ENCODE peak calls at places on chromosomes 3 and 15, in seven cellular contexts. One of them, this sample, is unnamed.

GRCh38 chr3:46844397-46844796 is 18.8 kb downstream of the MYL3 start:
- DNase-seq in activated naive CD8-positive, alpha-beta T cell treated with anti-CD3 and anti-CD28 coated beads for 36 hours: no peak
- DNase-seq in fibroblast of pulmonary artery: no peak
- DNase-seq in mesothelial cell of epicardium: no peak
- DNase-seq in stimulated activated CD8-positive, alpha-beta memory T cell treated with anti-CD3 and anti-CD28 coated beads, Interleukin-15, amount 100 ng/mL, for 1 hour: no peak
- DNase-seq in glomerular endothelial cell: no peak
- DNase-seq in activated T-cell treated with anti-CD3 and anti-CD28 coated beads, Interleukin-2, amount 50 U/mL, for 24 hours: peak
- DNase-seq in this sample: no peak

GRCh38 chr3:45595364-45596154 is 1.0 kb downstream of the LIMD1 start:
- DNase-seq in stimulated activated CD8-positive, alpha-beta memory T cell treated with anti-CD3 and anti-CD28 coated beads, Interleukin-15, amount 100 ng/mL, for 1 hour: no peak
- DNase-seq in mesothelial cell of epicardium: no peak
- DNase-seq in fibroblast of pulmonary artery: no peak
- DNase-seq in activated naive CD8-positive, alpha-beta T cell treated with anti-CD3 and anti-CD28 coated beads for 36 hours: no peak
- DNase-seq in glomerular endothelial cell: no peak
- DNase-seq in activated T-cell treated with anti-CD3 and anti-CD28 coated beads, Interleukin-2, amount 50 U/mL, for 24 hours: no peak
- DNase-seq in this sample: no peak

GRCh38 chr3:99394831-99395733 is 243.3 kb upstream of the COL8A1 start:
- DNase-seq in mesothelial cell of epicardium: no peak
- DNase-seq in activated naive CD8-positive, alpha-beta T cell treated with anti-CD3 and anti-CD28 coated beads for 36 hours: no peak
- DNase-seq in stimulated activated CD8-positive, alpha-beta memory T cell treated with anti-CD3 and anti-CD28 coated beads, Interleukin-15, amount 100 ng/mL, for 1 hour: no peak
- DNase-seq in glomerular endothelial cell: no peak
- DNase-seq in activated T-cell treated with anti-CD3 and anti-CD28 coated beads, Interleukin-2, amount 50 U/mL, for 24 hours: no peak
- DNase-seq in fibroblast of pulmonary artery: peak
- DNase-seq in this sample: no peak

GRCh38 chr15:28989239-28989830 is 103.6 kb downstream of the APBA2 start:
- DNase-seq in stimulated activated CD8-positive, alpha-beta memory T cell treated with anti-CD3 and anti-CD28 coated beads, Interleukin-15, amount 100 ng/mL, for 1 hour: no peak
- DNase-seq in glomerular endothelial cell: no peak
- DNase-seq in activated T-cell treated with anti-CD3 and anti-CD28 coated beads, Interleukin-2, amount 50 U/mL, for 24 hours: no peak
- DNase-seq in fibroblast of pulmonary artery: no peak
- DNase-seq in activated naive CD8-positive, alpha-beta T cell treated with anti-CD3 and anti-CD28 coated beads for 36 hours: peak
- DNase-seq in mesothelial cell of epicardium: no peak
- DNase-seq in this sample: no peak

GRCh38 chr3:11558002-11558401 is 85.7 kb downstream of the VGLL4 start:
- DNase-seq in fibroblast of pulmonary artery: peak
- DNase-seq in mesothelial cell of epicardium: no peak
- DNase-seq in stimulated activated CD8-positive, alpha-beta memory T cell treated with anti-CD3 and anti-CD28 coated beads, Interleukin-15, amount 100 ng/mL, for 1 hour: no peak
- DNase-seq in glomerular endothelial cell: no peak
- DNase-seq in activated T-cell treated with anti-CD3 and anti-CD28 coated beads, Interleukin-2, amount 50 U/mL, for 24 hours: no peak
- DNase-seq in activated naive CD8-positive, alpha-beta T cell treated with anti-CD3 and anti-CD28 coated beads for 36 hours: no peak
- DNase-seq in this sample: no peak

GRCh38 chr3:49609815-49610214 is 55.5 kb downstream of the BSN start:
- DNase-seq in activated T-cell treated with anti-CD3 and anti-CD28 coated beads, Interleukin-2, amount 50 U/mL, for 24 hours: no peak
- DNase-seq in activated naive CD8-positive, alpha-beta T cell treated with anti-CD3 and anti-CD28 coated beads for 36 hours: no peak
- DNase-seq in glomerular endothelial cell: no peak
- DNase-seq in fibroblast of pulmonary artery: no peak
- DNase-seq in mesothelial cell of epicardium: no peak
- DNase-seq in stimulated activated CD8-positive, alpha-beta memory T cell treated with anti-CD3 and anti-CD28 coated beads, Interleukin-15, amount 100 ng/mL, for 1 hour: no peak
- DNase-seq in this sample: no peak

GRCh38 chr3:108296239-108296638 is at the start of gene HHLA2:
- DNase-seq in stimulated activated CD8-positive, alpha-beta memory T cell treated with anti-CD3 and anti-CD28 coated beads, Interleukin-15, amount 100 ng/mL, for 1 hour: no peak
- DNase-seq in activated naive CD8-positive, alpha-beta T cell treated with anti-CD3 and anti-CD28 coated beads for 36 hours: peak
- DNase-seq in activated T-cell treated with anti-CD3 and anti-CD28 coated beads, Interleukin-2, amount 50 U/mL, for 24 hours: no peak
- DNase-seq in glomerular endothelial cell: no peak
- DNase-seq in fibroblast of pulmonary artery: no peak
- DNase-seq in mesothelial cell of epicardium: no peak
- DNase-seq in this sample: no peak

GRCh38 chr15:40128746-40129660 is 20.3 kb upstream of the BMF start:
- DNase-seq in glomerular endothelial cell: no peak
- DNase-seq in activated T-cell treated with anti-CD3 and anti-CD28 coated beads, Interleukin-2, amount 50 U/mL, for 24 hours: no peak
- DNase-seq in stimulated activated CD8-positive, alpha-beta memory T cell treated with anti-CD3 and anti-CD28 coated beads, Interleukin-15, amount 100 ng/mL, for 1 hour: no peak
- DNase-seq in mesothelial cell of epicardium: no peak
- DNase-seq in fibroblast of pulmonary artery: no peak
- DNase-seq in activated naive CD8-positive, alpha-beta T cell treated with anti-CD3 and anti-CD28 coated beads for 36 hours: no peak
- DNase-seq in this sample: no peak

GRCh38 chr15:39704684-39705083 is 78.0 kb downstream of the FSIP1 start:
- DNase-seq in mesothelial cell of epicardium: no peak
- DNase-seq in activated T-cell treated with anti-CD3 and anti-CD28 coated beads, Interleukin-2, amount 50 U/mL, for 24 hours: no peak
- DNase-seq in stimulated activated CD8-positive, alpha-beta memory T cell treated with anti-CD3 and anti-CD28 coated beads, Interleukin-15, amount 100 ng/mL, for 1 hour: no peak
- DNase-seq in activated naive CD8-positive, alpha-beta T cell treated with anti-CD3 and anti-CD28 coated beads for 36 hours: no peak
- DNase-seq in glomerular endothelial cell: no peak
- DNase-seq in fibroblast of pulmonary artery: peak
- DNase-seq in this sample: no peak

GRCh38 chr15:49045691-49046112 is 544 bp downstream of the SECISBP2L start:
- DNase-seq in activated T-cell treated with anti-CD3 and anti-CD28 coated beads, Interleukin-2, amount 50 U/mL, for 24 hours: no peak
- DNase-seq in stimulated activated CD8-positive, alpha-beta memory T cell treated with anti-CD3 and anti-CD28 coated beads, Interleukin-15, amount 100 ng/mL, for 1 hour: no peak
- DNase-seq in fibroblast of pulmonary artery: peak
- DNase-seq in glomerular endothelial cell: no peak
- DNase-seq in activated naive CD8-positive, alpha-beta T cell treated with anti-CD3 and anti-CD28 coated beads for 36 hours: no peak
- DNase-seq in mesothelial cell of epicardium: no peak
- DNase-seq in this sample: no peak

GRCh38 chr3:160661660-160662059 is 15.3 kb upstream of the ARL14 start:
- DNase-seq in fibroblast of pulmonary artery: no peak
- DNase-seq in stimulated activated CD8-positive, alpha-beta memory T cell treated with anti-CD3 and anti-CD28 coated beads, Interleukin-15, amount 100 ng/mL, for 1 hour: no peak
- DNase-seq in activated T-cell treated with anti-CD3 and anti-CD28 coated beads, Interleukin-2, amount 50 U/mL, for 24 hours: no peak
- DNase-seq in activated naive CD8-positive, alpha-beta T cell treated with anti-CD3 and anti-CD28 coated beads for 36 hours: no peak
- DNase-seq in glomerular endothelial cell: no peak
- DNase-seq in mesothelial cell of epicardium: no peak
- DNase-seq in this sample: no peak

GRCh38 chr3:108280476-108280875 is 15.9 kb upstream of the HHLA2 start:
- DNase-seq in fibroblast of pulmonary artery: no peak
- DNase-seq in activated naive CD8-positive, alpha-beta T cell treated with anti-CD3 and anti-CD28 coated beads for 36 hours: no peak
- DNase-seq in mesothelial cell of epicardium: no peak
- DNase-seq in stimulated activated CD8-positive, alpha-beta memory T cell treated with anti-CD3 and anti-CD28 coated beads, Interleukin-15, amount 100 ng/mL, for 1 hour: no peak
- DNase-seq in glomerular endothelial cell: no peak
- DNase-seq in activated T-cell treated with anti-CD3 and anti-CD28 coated beads, Interleukin-2, amount 50 U/mL, for 24 hours: no peak
- DNase-seq in this sample: no peak

GRCh38 chr15:101293122-101293521 is 1.9 kb downstream of the SNRPA1 start:
- DNase-seq in glomerular endothelial cell: no peak
- DNase-seq in activated naive CD8-positive, alpha-beta T cell treated with anti-CD3 and anti-CD28 coated beads for 36 hours: no peak
- DNase-seq in mesothelial cell of epicardium: no peak
- DNase-seq in stimulated activated CD8-positive, alpha-beta memory T cell treated with anti-CD3 and anti-CD28 coated beads, Interleukin-15, amount 100 ng/mL, for 1 hour: no peak
- DNase-seq in fibroblast of pulmonary artery: no peak
- DNase-seq in activated T-cell treated with anti-CD3 and anti-CD28 coated beads, Interleukin-2, amount 50 U/mL, for 24 hours: no peak
- DNase-seq in this sample: no peak

GRCh38 chr3:101829066-101829830 is 20.1 kb upstream of the NFKBIZ start:
- DNase-seq in stimulated activated CD8-positive, alpha-beta memory T cell treated with anti-CD3 and anti-CD28 coated beads, Interleukin-15, amount 100 ng/mL, for 1 hour: no peak
- DNase-seq in fibroblast of pulmonary artery: peak
- DNase-seq in mesothelial cell of epicardium: no peak
- DNase-seq in activated naive CD8-positive, alpha-beta T cell treated with anti-CD3 and anti-CD28 coated beads for 36 hours: peak
- DNase-seq in glomerular endothelial cell: no peak
- DNase-seq in activated T-cell treated with anti-CD3 and anti-CD28 coated beads, Interleukin-2, amount 50 U/mL, for 24 hours: peak
- DNase-seq in this sample: peak

GRCh38 chr15:42737529-42738328 is 801 bp upstream of the CDAN1 start:
- DNase-seq in fibroblast of pulmonary artery: peak
- DNase-seq in stimulated activated CD8-positive, alpha-beta memory T cell treated with anti-CD3 and anti-CD28 coated beads, Interleukin-15, amount 100 ng/mL, for 1 hour: no peak
- DNase-seq in mesothelial cell of epicardium: no peak
- DNase-seq in activated T-cell treated with anti-CD3 and anti-CD28 coated beads, Interleukin-2, amount 50 U/mL, for 24 hours: no peak
- DNase-seq in activated naive CD8-positive, alpha-beta T cell treated with anti-CD3 and anti-CD28 coated beads for 36 hours: no peak
- DNase-seq in glomerular endothelial cell: no peak
- DNase-seq in this sample: no peak

GRCh38 chr3:134796313-134797079 is 1.4 kb downstream of the EPHB1 start:
- DNase-seq in mesothelial cell of epicardium: no peak
- DNase-seq in fibroblast of pulmonary artery: no peak
- DNase-seq in activated naive CD8-positive, alpha-beta T cell treated with anti-CD3 and anti-CD28 coated beads for 36 hours: no peak
- DNase-seq in stimulated activated CD8-positive, alpha-beta memory T cell treated with anti-CD3 and anti-CD28 coated beads, Interleukin-15, amount 100 ng/mL, for 1 hour: no peak
- DNase-seq in activated T-cell treated with anti-CD3 and anti-CD28 coated beads, Interleukin-2, amount 50 U/mL, for 24 hours: no peak
- DNase-seq in glomerular endothelial cell: no peak
- DNase-seq in this sample: no peak

GRCh38 chr15:70259030-70259424 is 161.3 kb upstream of the TLE3 start:
- DNase-seq in fibroblast of pulmonary artery: peak
- DNase-seq in activated T-cell treated with anti-CD3 and anti-CD28 coated beads, Interleukin-2, amount 50 U/mL, for 24 hours: no peak
- DNase-seq in stimulated activated CD8-positive, alpha-beta memory T cell treated with anti-CD3 and anti-CD28 coated beads, Interleukin-15, amount 100 ng/mL, for 1 hour: peak
- DNase-seq in glomerular endothelial cell: no peak
- DNase-seq in activated naive CD8-positive, alpha-beta T cell treated with anti-CD3 and anti-CD28 coated beads for 36 hours: no peak
- DNase-seq in mesothelial cell of epicardium: no peak
- DNase-seq in this sample: peak

GRCh38 chr3:139302084-139302800 is 41.6 kb upstream of the MRPS22 start:
- DNase-seq in activated T-cell treated with anti-CD3 and anti-CD28 coated beads, Interleukin-2, amount 50 U/mL, for 24 hours: no peak
- DNase-seq in stimulated activated CD8-positive, alpha-beta memory T cell treated with anti-CD3 and anti-CD28 coated beads, Interleukin-15, amount 100 ng/mL, for 1 hour: no peak
- DNase-seq in glomerular endothelial cell: peak
- DNase-seq in activated naive CD8-positive, alpha-beta T cell treated with anti-CD3 and anti-CD28 coated beads for 36 hours: no peak
- DNase-seq in fibroblast of pulmonary artery: peak
- DNase-seq in mesothelial cell of epicardium: no peak
- DNase-seq in this sample: no peak

GRCh38 chr3:44117239-44117638 is 124.4 kb upstream of the TOPAZ1 start:
- DNase-seq in activated naive CD8-positive, alpha-beta T cell treated with anti-CD3 and anti-CD28 coated beads for 36 hours: no peak
- DNase-seq in glomerular endothelial cell: no peak
- DNase-seq in fibroblast of pulmonary artery: no peak
- DNase-seq in mesothelial cell of epicardium: no peak
- DNase-seq in stimulated activated CD8-positive, alpha-beta memory T cell treated with anti-CD3 and anti-CD28 coated beads, Interleukin-15, amount 100 ng/mL, for 1 hour: no peak
- DNase-seq in activated T-cell treated with anti-CD3 and anti-CD28 coated beads, Interleukin-2, amount 50 U/mL, for 24 hours: no peak
- DNase-seq in this sample: no peak

GRCh38 chr3:46947981-46948791 is 28.4 kb downstream of the CCDC12 start:
- DNase-seq in fibroblast of pulmonary artery: peak
- DNase-seq in activated naive CD8-positive, alpha-beta T cell treated with anti-CD3 and anti-CD28 coated beads for 36 hours: peak
- DNase-seq in stimulated activated CD8-positive, alpha-beta memory T cell treated with anti-CD3 and anti-CD28 coated beads, Interleukin-15, amount 100 ng/mL, for 1 hour: peak
- DNase-seq in glomerular endothelial cell: no peak
- DNase-seq in activated T-cell treated with anti-CD3 and anti-CD28 coated beads, Interleukin-2, amount 50 U/mL, for 24 hours: peak
- DNase-seq in mesothelial cell of epicardium: no peak
- DNase-seq in this sample: no peak

GRCh38 chr3:106728315-106728821 is 648.9 kb upstream of the CCDC54 start:
- DNase-seq in stimulated activated CD8-positive, alpha-beta memory T cell treated with anti-CD3 and anti-CD28 coated beads, Interleukin-15, amount 100 ng/mL, for 1 hour: no peak
- DNase-seq in activated T-cell treated with anti-CD3 and anti-CD28 coated beads, Interleukin-2, amount 50 U/mL, for 24 hours: no peak
- DNase-seq in activated naive CD8-positive, alpha-beta T cell treated with anti-CD3 and anti-CD28 coated beads for 36 hours: no peak
- DNase-seq in fibroblast of pulmonary artery: peak
- DNase-seq in mesothelial cell of epicardium: no peak
- DNase-seq in glomerular endothelial cell: peak
- DNase-seq in this sample: no peak

GRCh38 chr3:47573190-47574172 is 5.2 kb downstream of the CSPG5 start:
- DNase-seq in activated naive CD8-positive, alpha-beta T cell treated with anti-CD3 and anti-CD28 coated beads for 36 hours: no peak
- DNase-seq in stimulated activated CD8-positive, alpha-beta memory T cell treated with anti-CD3 and anti-CD28 coated beads, Interleukin-15, amount 100 ng/mL, for 1 hour: no peak
- DNase-seq in glomerular endothelial cell: no peak
- DNase-seq in activated T-cell treated with anti-CD3 and anti-CD28 coated beads, Interleukin-2, amount 50 U/mL, for 24 hours: no peak
- DNase-seq in mesothelial cell of epicardium: no peak
- DNase-seq in fibroblast of pulmonary artery: no peak
- DNase-seq in this sample: no peak

This sample was measured in memory B cell.